ENCODE peak calls at places on chromosomes 1 and 21, in seven cellular contexts. F is pancreas, N is lower lobe of right lung, O is thoracic aorta, C is tibial artery, R is ovary, T is cardiac muscle cell. V is an unnamed sample.
A peak's percentile ranks its signal among the peaks of the same experiment; 100 is the strongest.

GRCh38 chr1:235077571-235078479 is 50.8 kb downstream of the TOMM20 start:
- DNase-seq in F (no peak), N (peak; percentile 63), O (no peak), C (no peak), R (no peak), T (no peak), V (no peak)

GRCh38 chr1:169043823-169044222 is 62.7 kb upstream of the ATP1B1 start:
- DNase-seq in F (no peak), N (no peak), O (no peak), C (no peak), R (no peak), T (no peak), V (no peak)

GRCh38 chr21:42317826-42318746 is 2.9 kb upstream of the TFF3 start:
- DNase-seq in F (no peak), N (no peak), O (no peak), C (no peak), R (no peak), T (no peak), V (no peak)

GRCh38 chr1:202505356-202505755 is 156.9 kb downstream of the PPP1R12B start:
- DNase-seq in F (no peak), N (no peak), O (no peak), C (peak; percentile 25), R (peak; percentile 24), T (peak; percentile 94), V (no peak)

GRCh38 chr1:35539073-35539823 is 18.0 kb downstream of the KIAA0319L start:
- DNase-seq in F (no peak), N (no peak), O (no peak), C (no peak), R (no peak), T (peak; percentile 45), V (no peak)

GRCh38 chr1:94239796-94240195 is 2.4 kb upstream of the ARHGAP29 start:
- DNase-seq in F (no peak), N (no peak), O (no peak), C (no peak), R (no peak), T (no peak), V (no peak)

GRCh38 chr1:117676615-117677130 is 70.8 kb downstream of the TENT5C start:
- DNase-seq in F (no peak), N (no peak), O (no peak), C (no peak), R (no peak), T (no peak), V (no peak)

GRCh38 chr1:6794164-6794563 is 8.9 kb downstream of the CAMTA1 start:
- DNase-seq in F (no peak), N (no peak), O (no peak), C (no peak), R (no peak), T (peak; percentile 60), V (no peak)

GRCh38 chr1:56798053-56798471 is 21.1 kb downstream of the FYB2 start:
- DNase-seq in F (no peak), N (no peak), O (no peak), C (no peak), R (no peak), T (peak; percentile 20), V (no peak)

GRCh38 chr1:153483776-153484175 is 23.3 kb upstream of the S100A7 start:
- DNase-seq in F (no peak), N (no peak), O (no peak), C (no peak), R (no peak), T (no peak), V (no peak)

GRCh38 chr1:226403522-226404034 is 4.3 kb downstream of the PARP1 start:
- DNase-seq in F (no peak), N (no peak), O (no peak), C (no peak), R (no peak), T (peak; percentile 27), V (no peak)

GRCh38 chr1:197471248-197472035 is 203.4 kb downstream of the CRB1 start:
- DNase-seq in F (no peak), N (no peak), O (no peak), C (no peak), R (peak; percentile 35), T (peak; percentile 69), V (no peak)

GRCh38 chr1:29114654-29115053 is 9.0 kb downstream of the TMEM200B start:
- DNase-seq in F (no peak), N (no peak), O (no peak), C (no peak), R (no peak), T (no peak), V (no peak)

GRCh38 chr1:29774355-29774754 is 538.0 kb downstream of the PTPRU start:
- DNase-seq in F (no peak), N (no peak), O (no peak), C (no peak), R (no peak), T (no peak), V (no peak)

GRCh38 chr1:62905309-62905708 is 121.4 kb downstream of the ATG4C start:
- DNase-seq in F (no peak), N (no peak), O (no peak), C (no peak), R (no peak), T (no peak), V (no peak)

GRCh38 chr1:227306689-227307088 is 11.6 kb downstream of the CDC42BPA start:
- DNase-seq in F (no peak), N (no peak), O (no peak), C (no peak), R (no peak), T (no peak), V (no peak)

GRCh38 chr1:41682149-41682548 is 197.7 kb upstream of the EDN2 start:
- DNase-seq in F (no peak), N (no peak), O (no peak), C (no peak), R (no peak), T (no peak), V (no peak)

GRCh38 chr1:41681331-41682136 is 197.1 kb upstream of the EDN2 start:
- DNase-seq in F (no peak), N (no peak), O (no peak), C (peak; percentile 36), R (no peak), T (peak; percentile 44), V (peak; percentile 52)

GRCh38 chr1:41679994-41680393 is 195.5 kb upstream of the EDN2 start:
- DNase-seq in F (no peak), N (no peak), O (no peak), C (no peak), R (no peak), T (no peak), V (no peak)

GRCh38 chr1:41683681-41684500 is 199.4 kb upstream of the EDN2 start:
- DNase-seq in F (no peak), N (no peak), O (no peak), C (no peak), R (no peak), T (no peak), V (no peak)

DNA sequence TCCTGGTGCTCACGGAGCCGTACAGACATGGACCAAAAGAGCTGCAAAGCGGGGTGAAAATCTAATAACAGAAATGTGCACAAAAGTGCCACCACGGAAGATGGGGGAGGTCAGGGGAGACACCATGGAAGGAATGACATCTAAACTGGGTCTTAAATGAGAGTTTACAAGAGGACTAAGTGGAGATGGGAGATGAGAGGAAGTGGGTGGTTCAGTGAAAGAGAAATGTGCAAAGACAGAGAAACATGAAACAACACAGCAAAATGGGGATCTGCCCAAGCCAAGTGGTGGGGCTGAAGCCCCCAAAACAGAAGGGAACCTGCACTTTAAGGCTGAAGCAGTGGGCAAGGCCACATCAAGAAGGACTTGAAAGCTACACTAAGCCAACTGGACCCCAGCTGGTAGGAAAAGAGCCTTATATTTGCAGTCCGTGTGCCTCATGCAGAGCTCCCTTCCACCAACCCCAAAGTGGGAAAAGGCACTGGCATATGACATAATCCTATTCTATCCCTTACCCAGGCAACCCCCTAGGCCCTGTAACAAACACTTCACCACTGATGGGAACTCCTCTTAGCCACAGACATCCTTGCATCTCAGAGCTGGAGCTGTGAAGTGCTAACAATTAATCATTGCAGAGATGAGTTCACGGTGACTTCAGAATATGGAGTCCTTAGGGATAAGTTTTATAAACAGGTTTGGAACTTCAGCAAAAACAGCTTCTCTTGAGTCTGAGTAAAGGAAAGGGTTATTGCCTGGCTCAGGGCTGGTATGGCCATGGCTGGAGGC is 198.6 kb upstream of the EDN2 start:
- DNase-seq in F (no peak), N (no peak), O (no peak), C (no peak), R (no peak), T (no peak), V (no peak)
- H3K4me1 ChIP-seq in F (no peaks in the 10 kb centered on the region), N (peaks cover 32% of the 10 kb centered on the region), O (no peaks in the 10 kb centered on the region), C (peaks cover 8% of the 10 kb centered on the region), R (no peaks in the 10 kb centered on the region), T (no peaks in the 10 kb centered on the region), V (no peaks in the 10 kb centered on the region)

GRCh38 chr1:115544131-115544530 is 97.6 kb upstream of the VANGL1 start:
- DNase-seq in F (no peak), N (no peak), O (no peak), C (no peak), R (no peak), T (peak; percentile 81), V (no peak)
- H3K4me1 ChIP-seq in F (no peaks in the 10 kb centered on the region), N (peaks cover 13% of the 10 kb centered on the region), O (no peaks in the 10 kb centered on the region), C (peaks cover 15% of the 10 kb centered on the region), R (peaks cover 2% of the 10 kb centered on the region), T (no peaks in the 10 kb centered on the region), V (peaks cover 12% of the 10 kb centered on the region)

GRCh38 chr1:155015527-155016230 is 13.1 kb downstream of the ZBTB7B start:
- DNase-seq in F (no peak), N (no peak), O (no peak), C (no peak), R (peak; percentile 39), T (no peak), V (no peak)
- H3K4me1 ChIP-seq in F (peaks cover 18% of the 10 kb centered on the region), N (peaks cover 79% of the 10 kb centered on the region), O (peaks cover 27% of the 10 kb centered on the region), C (peaks cover 47% of the 10 kb centered on the region), R (peaks cover 16% of the 10 kb centered on the region), T (peaks cover 10% of the 10 kb centered on the region), V (peaks cover 26% of the 10 kb centered on the region)

GRCh38 chr1:161113915-161114314 is 3.9 kb downstream of the PFDN2 start:
- DNase-seq in F (no peak), N (no peak), O (no peak), C (no peak), R (no peak), T (no peak), V (no peak)
- H3K4me1 ChIP-seq in F (peaks cover 22% of the 10 kb centered on the region), N (peaks cover 65% of the 10 kb centered on the region), O (peaks cover 25% of the 10 kb centered on the region), C (peaks cover 40% of the 10 kb centered on the region), R (peaks cover 13% of the 10 kb centered on the region), T (peaks cover 20% of the 10 kb centered on the region), V (peaks cover 67% of the 10 kb centered on the region)

DNA sequence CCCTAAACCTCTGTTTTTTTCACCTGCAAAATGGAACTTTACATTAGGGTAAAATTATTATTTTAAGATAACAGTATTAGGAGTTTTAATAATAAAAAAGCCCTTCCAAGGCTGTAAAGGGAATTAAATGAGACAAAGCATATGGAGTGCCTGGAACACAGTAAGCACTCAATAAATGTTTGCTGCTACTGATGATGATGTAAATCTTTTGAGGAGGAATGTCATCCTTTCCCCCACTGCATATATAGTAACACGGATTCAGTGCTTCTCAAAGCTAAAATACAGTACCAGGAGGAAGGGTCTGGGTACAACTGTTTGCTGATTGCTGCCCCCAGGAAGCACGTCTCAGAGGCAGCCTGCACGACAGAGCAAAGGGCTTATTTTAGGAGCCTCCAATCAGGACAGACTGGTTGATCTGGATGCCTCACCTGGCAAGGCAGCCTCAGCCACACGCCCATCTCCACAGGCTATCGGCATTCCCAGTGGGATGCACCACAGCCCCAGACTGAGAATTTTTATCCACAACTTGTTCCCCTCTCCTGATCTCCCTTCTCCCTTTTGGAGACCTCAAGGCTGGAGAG is 64.4 kb downstream of the GADD45A start:
- DNase-seq in F (no peak), N (no peak), O (no peak), C (no peak), R (no peak), T (no peak), V (no peak)
- H3K4me1 ChIP-seq in F (peaks cover 20% of the 10 kb centered on the region), N (peaks cover 35% of the 10 kb centered on the region), O (peaks cover 68% of the 10 kb centered on the region), C (peaks cover 76% of the 10 kb centered on the region), R (peaks cover 18% of the 10 kb centered on the region), T (peaks cover 58% of the 10 kb centered on the region), V (peaks cover 69% of the 10 kb centered on the region)